ENCODE peak calls at places on chromosomes 3 and 15, in nine cellular contexts. N is fibroblast of mammary gland, S is HFF-Myc, H is Peyer's patch, X is neuronal stem cell, A is DND-41, M is brain microvascular endothelial cell, G is GM12864, D is skeletal muscle cell. K is an unnamed sample.

GRCh38 chr3:3134750-3135448 is 8.2 kb downstream of the TRNT1 start:
- DNase-seq in S (no peak), X (no peak), M (peak), A (no peak), D (no peak), N (peak), H (no peak), G (no peak), K (no peak)

GRCh38 chr3:85141-85540 is 111.4 kb upstream of the CHL1 start:
- DNase-seq in D (no peak), A (no peak), S (no peak), M (no peak), N (no peak), X (no peak), H (no peak), G (no peak), K (no peak)

GRCh38 chr3:80785475-80785874 is 976.0 kb downstream of the GBE1 start:
- DNase-seq in M (no peak), X (no peak), G (no peak), N (no peak), D (no peak), A (no peak), H (no peak), S (no peak), K (no peak)

GRCh38 chr3:60948488-60948887 is 302.8 kb downstream of the FHIT start:
- DNase-seq in M (peak), G (no peak), S (no peak), D (no peak), A (no peak), X (no peak), H (no peak), N (peak), K (no peak)

GRCh38 chr3:104385421-104385820 is 981.3 kb upstream of the ALCAM start:
- DNase-seq in H (no peak), G (no peak), S (no peak), A (no peak), N (no peak), M (no peak), X (no peak), D (no peak), K (no peak)

GRCh38 chr3:72633101-72633500 is 215.1 kb downstream of the SHQ1 start:
- DNase-seq in S (no peak), N (peak), M (no peak), A (no peak), D (no peak), G (no peak), H (no peak), X (no peak), K (no peak)

GRCh38 chr15:74858366-74858735 is 14.8 kb downstream of the SCAMP2 start:
- DNase-seq in G (no peak), A (no peak), D (no peak), H (no peak), S (no peak), M (no peak), N (no peak), X (no peak), K (no peak)

GRCh38 chr15:63481105-63481810 is 23.1 kb upstream of the USP3 start:
- DNase-seq in G (no peak), S (no peak), A (no peak), X (no peak), N (peak), M (no peak), D (no peak), H (no peak), K (no peak)

GRCh38 chr15:60370105-60370803 is 27.5 kb downstream of the ANXA2 start:
- DNase-seq in A (no peak), X (no peak), M (peak), S (no peak), G (no peak), H (no peak), D (no peak), N (peak), K (no peak)

GRCh38 chr3:13657660-13658435 is 108.9 kb downstream of the FBLN2 start:
- DNase-seq in A (peak), S (no peak), D (no peak), M (peak), X (no peak), N (peak), G (no peak), H (peak), K (peak)

GRCh38 chr15:77410701-77411613 is 8.9 kb downstream of the PEAK1 start:
- DNase-seq in S (no peak), M (no peak), G (no peak), N (no peak), H (no peak), X (no peak), D (no peak), A (no peak), K (no peak)

GRCh38 chr3:45647148-45647619 is 42.0 kb upstream of the SACM1L start:
- DNase-seq in G (no peak), A (no peak), H (no peak), S (no peak), M (peak), N (peak), X (no peak), D (peak), K (no peak)

GRCh38 chr3:31937225-31937624 is 43.8 kb downstream of the OSBPL10 start:
- DNase-seq in S (no peak), N (no peak), H (no peak), M (no peak), G (no peak), A (no peak), D (no peak), X (no peak), K (no peak)

GRCh38 chr3:144257381-144257780 is 285.8 kb downstream of the DIPK2A start:
- DNase-seq in X (no peak), N (no peak), S (no peak), G (no peak), H (no peak), A (no peak), D (no peak), M (no peak), K (no peak)

DNA sequence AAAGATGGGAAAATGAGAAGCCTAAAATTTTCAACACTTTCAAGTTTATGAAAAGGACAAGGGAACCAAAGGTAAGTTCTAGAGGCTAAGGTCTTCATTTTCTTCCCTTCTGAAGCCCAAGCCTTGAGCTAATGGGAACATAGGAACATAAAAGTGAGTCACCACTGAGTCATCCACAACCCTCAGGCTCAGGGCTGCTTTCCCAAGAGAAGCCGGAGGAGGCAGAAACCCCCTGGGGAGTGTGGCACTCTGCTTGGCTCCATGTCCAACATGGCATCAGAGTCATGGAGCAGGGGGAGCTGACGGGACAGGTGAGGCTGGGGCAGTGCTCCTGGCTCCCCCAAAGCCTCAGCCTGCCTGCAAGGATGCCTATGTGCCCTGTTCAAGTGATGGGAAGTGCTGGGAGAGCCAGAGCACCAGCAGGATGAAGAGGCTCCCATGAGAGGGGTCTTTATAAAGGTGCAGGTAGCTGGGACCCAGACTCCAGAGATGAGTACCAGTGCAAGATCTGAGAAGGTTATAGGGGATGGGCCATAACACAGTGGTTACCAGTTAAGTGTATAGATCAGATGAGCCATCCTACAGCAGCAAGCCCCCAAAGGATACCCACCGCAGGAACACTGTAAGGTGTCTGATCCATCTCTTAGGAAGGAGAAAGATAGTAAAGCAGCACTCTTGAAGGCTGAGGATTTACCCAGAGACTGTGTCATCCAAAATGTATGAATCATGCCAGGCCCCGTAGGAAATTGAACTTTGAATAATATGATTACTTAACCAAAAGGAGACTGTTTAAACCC is 31.8 kb upstream of the RYR3 start:
- DNase-seq in M (peak), A (no peak), N (peak), X (no peak), D (peak), S (peak), G (no peak), H (no peak), K (no peak)
- H3K4me3 ChIP-seq in M (no peak), A (no peak), N (no peak), X (no peak), D (no peak), S (no peak), G (no peak), H (no peak), K (no peak)

GRCh38 chr3:181699171-181699903 is 12.4 kb upstream of the SOX2 start:
- DNase-seq in S (no peak), H (no peak), X (no peak), G (no peak), D (no peak), N (no peak), A (no peak), M (no peak), K (peak)

GRCh38 chr3:181698263-181698944 is 13.3 kb upstream of the SOX2 start:
- DNase-seq in X (no peak), H (no peak), A (no peak), M (no peak), S (no peak), D (no peak), N (peak), G (no peak), K (no peak)

GRCh38 chr3:181703701-181704420 is 7.9 kb upstream of the SOX2 start:
- DNase-seq in D (no peak), A (no peak), N (no peak), H (no peak), X (no peak), M (no peak), G (no peak), S (no peak), K (no peak)

GRCh38 chr3:181696641-181697230 is 15.0 kb upstream of the SOX2 start:
- DNase-seq in D (no peak), N (no peak), G (no peak), A (no peak), X (no peak), M (no peak), S (no peak), H (no peak), K (no peak)

GRCh38 chr3:181700168-181701087 is 11.3 kb upstream of the SOX2 start:
- DNase-seq in A (peak), N (peak), D (peak), H (no peak), S (peak), X (peak), G (peak), M (peak), K (peak)
- H3K4me3 ChIP-seq in A (no peak), N (no peak), D (peak), H (no peak), S (no peak), X (no peak), G (no peak), M (peak), K (peak)

DNA sequence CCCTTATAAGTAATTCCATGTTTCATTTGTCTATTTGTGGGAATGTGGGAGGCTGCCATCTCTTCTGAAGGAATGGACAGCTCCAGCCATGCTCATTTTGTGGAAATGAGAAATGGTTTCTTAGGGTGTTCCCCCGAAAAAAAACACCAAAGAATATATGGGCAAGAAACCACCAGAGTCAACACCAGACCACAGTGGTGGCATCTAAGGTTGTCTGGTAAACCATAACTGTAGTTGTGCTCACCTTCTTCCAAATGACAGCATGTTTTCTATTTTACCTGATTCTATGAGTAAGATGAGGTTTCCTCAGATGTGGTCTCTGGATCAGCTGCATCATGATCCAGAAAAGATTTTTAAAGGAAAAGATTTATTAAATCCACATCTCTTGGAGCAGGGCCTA is 217.0 kb upstream of the C2CD4B start:
- DNase-seq in M (no peak), D (no peak), N (no peak), H (no peak), X (no peak), A (no peak), S (no peak), G (no peak), K (no peak)
- H3K4me3 ChIP-seq in M (no peak), D (no peak), N (no peak), H (no peak), X (no peak), A (no peak), S (no peak), G (no peak), K (no peak)

DNA sequence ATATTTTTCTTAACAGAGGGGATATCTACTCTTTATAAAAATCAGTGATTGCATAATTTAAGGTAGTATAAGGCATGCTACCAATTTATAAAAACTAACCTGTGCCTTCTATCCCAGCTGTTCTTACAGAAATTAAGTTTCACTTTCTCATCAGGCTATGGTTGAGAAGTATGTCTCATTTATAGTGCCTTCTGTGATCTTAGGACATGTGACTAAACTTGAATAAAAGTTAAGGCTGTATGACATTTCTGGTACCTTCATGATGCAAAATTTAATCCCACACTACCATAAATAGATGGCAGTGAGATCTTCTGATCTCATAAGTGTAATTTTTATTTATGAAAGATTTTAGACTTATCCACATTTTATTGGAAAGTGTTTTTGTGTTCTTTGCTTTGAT is 12.6 kb downstream of the TIPARP start:
- DNase-seq in N (no peak), A (no peak), M (no peak), S (no peak), D (no peak), G (no peak), X (no peak), H (no peak), K (no peak)
- H3K4me3 ChIP-seq in N (no peak), A (no peak), M (no peak), S (no peak), D (no peak), G (no peak), X (no peak), H (no peak), K (no peak)

DNA sequence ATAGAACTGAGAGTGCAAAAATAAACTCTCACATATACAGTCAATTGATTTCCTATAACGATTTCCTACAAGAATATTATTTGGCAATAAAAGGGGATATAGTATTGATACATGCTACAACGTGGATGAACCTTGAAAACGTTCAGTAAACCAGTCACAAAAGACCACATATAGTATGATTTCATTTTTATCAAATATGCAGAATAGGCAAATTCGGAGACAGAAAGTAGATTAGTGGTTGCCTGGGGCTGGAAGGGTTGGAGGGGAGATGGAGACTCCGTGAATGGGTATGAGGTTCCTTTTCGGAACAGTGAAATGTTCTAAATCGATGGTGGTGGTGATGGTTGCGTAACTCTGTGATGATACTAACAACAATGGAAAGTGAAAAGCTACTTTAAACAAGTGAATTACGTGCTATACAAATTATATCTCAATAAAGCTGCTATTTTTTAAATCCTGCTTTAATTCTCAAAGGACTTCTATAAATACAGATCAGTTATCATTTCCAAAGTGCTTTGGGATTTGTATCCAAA is 6.0 kb downstream of the APOD start:
- DNase-seq in X (no peak), M (no peak), D (no peak), G (no peak), A (no peak), N (no peak), S (no peak), H (no peak), K (no peak)
- H3K4me3 ChIP-seq in X (no peak), M (no peak), D (no peak), G (no peak), A (no peak), N (no peak), S (no peak), H (no peak), K (no peak)

DNA sequence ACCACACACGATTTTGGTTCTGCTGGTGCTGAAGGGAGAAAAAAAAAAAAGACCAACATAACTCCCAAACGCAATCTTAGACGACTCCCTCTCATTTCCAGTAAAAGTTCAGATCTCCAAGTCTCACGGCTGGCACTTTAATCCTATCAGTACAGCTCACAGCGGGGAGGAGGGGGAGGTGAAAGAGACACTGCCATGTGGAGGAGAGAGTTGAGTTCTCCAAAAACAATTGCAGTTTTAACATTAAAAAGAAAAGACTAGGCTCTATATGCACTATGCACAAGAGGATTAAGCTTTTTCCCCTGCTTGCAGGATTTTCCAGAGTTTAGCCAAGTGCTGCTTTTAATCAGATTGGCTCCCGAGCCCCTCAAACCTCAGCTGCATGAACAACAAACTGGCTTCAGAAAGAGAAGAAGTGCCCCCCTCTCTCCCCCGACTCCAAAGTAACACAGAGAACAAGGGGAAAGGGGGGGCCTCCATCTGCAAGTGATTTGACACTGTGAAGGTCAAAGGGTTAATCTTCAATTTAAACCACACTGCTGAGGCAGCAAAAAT is 16.7 kb downstream of the BMF start:
- DNase-seq in S (no peak), G (no peak), M (no peak), D (no peak), H (no peak), N (no peak), X (no peak), A (no peak), K (peak)
- H3K4me3 ChIP-seq in S (no peak), G (no peak), M (no peak), D (no peak), H (no peak), N (no peak), X (no peak), A (no peak), K (no peak)

DNA sequence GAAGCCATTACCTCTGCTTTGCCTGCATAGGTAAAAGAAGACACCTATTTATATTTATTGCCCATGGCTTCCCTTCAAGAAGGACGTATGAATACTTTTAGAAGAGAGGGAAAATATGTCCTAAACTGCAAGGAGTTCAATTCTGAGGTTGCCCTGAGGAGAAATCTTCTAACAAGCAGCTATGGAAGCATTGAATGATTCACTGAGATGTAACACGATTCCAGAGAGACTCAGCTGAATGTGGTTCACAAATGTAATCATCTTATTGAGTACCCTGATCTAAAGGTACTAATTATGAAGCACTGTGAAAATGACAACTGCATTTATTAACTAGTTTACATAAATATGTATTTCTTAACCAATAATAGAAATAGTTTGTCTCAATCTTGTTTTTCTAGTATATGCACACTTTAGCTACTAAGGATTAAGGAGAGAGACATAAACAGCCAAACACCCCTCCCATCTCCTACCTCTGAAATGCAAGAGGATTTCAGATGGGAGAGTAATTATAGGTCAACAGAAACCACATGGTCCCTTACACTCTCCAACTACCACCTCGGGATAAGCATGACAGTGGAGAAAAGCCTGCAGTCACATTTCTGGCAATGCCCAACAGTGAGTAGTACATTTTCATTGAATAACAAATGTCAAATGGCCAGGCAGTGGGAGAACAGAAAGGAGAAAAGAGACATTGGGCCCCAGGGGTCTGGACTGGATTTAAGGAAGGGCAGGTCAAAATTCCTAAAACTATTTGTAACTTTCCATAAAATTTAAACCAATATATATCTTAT is 506.2 kb upstream of the IL12A start:
- DNase-seq in H (no peak), M (no peak), S (no peak), G (no peak), X (no peak), A (no peak), D (no peak), N (peak), K (no peak)
- H3K4me3 ChIP-seq in H (no peak), M (no peak), S (no peak), G (no peak), X (no peak), A (no peak), D (no peak), N (no peak), K (no peak)

DNA sequence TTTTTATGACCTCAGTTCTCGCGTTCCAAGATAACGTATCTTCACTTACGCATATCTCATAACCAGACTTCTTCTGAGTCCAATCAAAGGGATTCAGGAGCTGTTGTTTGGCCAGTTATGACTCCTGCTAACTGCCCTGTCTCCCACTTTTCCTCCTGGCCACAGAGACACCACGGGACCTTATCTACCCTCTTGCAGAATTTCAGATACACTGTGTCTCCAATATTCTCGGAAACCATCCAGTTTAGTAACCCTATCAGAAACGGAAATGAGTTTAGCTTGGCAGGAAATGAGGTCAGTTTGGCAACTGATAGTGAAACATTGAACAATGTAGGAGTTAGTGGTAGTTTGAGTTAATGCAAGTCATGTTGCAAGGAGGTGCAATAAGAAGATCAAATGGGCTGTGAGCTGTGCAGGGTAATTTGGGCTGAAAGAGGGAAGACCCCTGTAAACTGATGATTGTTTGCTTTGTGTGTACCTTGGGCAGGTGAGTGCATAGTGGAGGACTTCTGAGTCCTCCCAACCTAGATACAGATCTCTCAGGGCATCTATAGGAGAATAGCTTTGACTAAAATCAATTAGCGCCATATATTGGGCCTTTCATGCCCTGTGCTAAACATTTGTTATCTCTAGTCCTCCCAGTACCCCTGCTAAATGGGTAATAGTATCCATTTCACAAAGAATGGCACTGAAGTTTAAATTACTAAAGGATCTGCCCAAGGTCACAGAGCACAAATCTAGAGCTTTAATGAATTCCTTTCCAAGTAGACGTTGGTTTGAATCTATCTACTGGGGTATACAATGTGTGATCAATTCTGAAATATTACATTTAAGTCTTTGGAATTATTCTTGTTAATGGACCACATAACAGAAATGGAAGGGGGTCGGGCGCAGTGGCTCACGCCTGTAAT is 41.3 kb upstream of the PIK3CB start:
- DNase-seq in A (no peak), D (no peak), H (no peak), S (no peak), X (no peak), N (no peak), G (no peak), M (peak), K (no peak)
- H3K4me3 ChIP-seq in A (no peak), D (no peak), H (no peak), S (no peak), X (no peak), N (no peak), G (no peak), M (no peak), K (no peak)